ENCODE peak calls at places on chromosomes 3 and 15, in four cellular contexts. One of them, this sample, is unnamed.

GRCh38 chr3:123884258-123884831 is at the start of gene MYLK:
- DNase-seq in pancreas: peak; percentile 78
- DNase-seq in mesothelial cell of epicardium: peak; percentile 60
- DNase-seq in NB4: peak; percentile 79
- DNase-seq in this sample: peak; percentile 80

GRCh38 chr15:41153733-41154132 is 37.7 kb upstream of the INO80 start:
- DNase-seq in mesothelial cell of epicardium: no peak
- DNase-seq in pancreas: no peak
- DNase-seq in NB4: no peak
- DNase-seq in this sample: no peak

GRCh38 chr3:161100994-161101393 is 4.2 kb downstream of the B3GALNT1 start:
- DNase-seq in NB4: no peak
- DNase-seq in pancreas: no peak
- DNase-seq in mesothelial cell of epicardium: no peak
- DNase-seq in this sample: no peak

GRCh38 chr15:100601158-100601557 is 826 bp downstream of the LINS1 start:
- DNase-seq in mesothelial cell of epicardium: no peak
- DNase-seq in pancreas: no peak
- DNase-seq in NB4: peak; percentile 52
- DNase-seq in this sample: no peak

GRCh38 chr15:83206971-83207621 is 527 bp downstream of the HDGFL3 start:
- DNase-seq in NB4: no peak
- DNase-seq in mesothelial cell of epicardium: peak; percentile 30
- DNase-seq in pancreas: peak; percentile 74
- DNase-seq in this sample: peak; percentile 75

GRCh38 chr3:105527538-105527937 is 160.8 kb downstream of the ALCAM start:
- DNase-seq in mesothelial cell of epicardium: no peak
- DNase-seq in NB4: no peak
- DNase-seq in pancreas: no peak
- DNase-seq in this sample: no peak

GRCh38 chr3:122214718-122215117 is 31.2 kb downstream of the CASR start:
- DNase-seq in pancreas: no peak
- DNase-seq in mesothelial cell of epicardium: no peak
- DNase-seq in NB4: no peak
- DNase-seq in this sample: no peak

GRCh38 chr15:45146405-45146804 is 16.6 kb downstream of the DUOX1 start:
- DNase-seq in pancreas: no peak
- DNase-seq in NB4: no peak
- DNase-seq in mesothelial cell of epicardium: no peak
- DNase-seq in this sample: no peak

GRCh38 chr3:32105291-32106131 is 909 bp upstream of the GPD1L start:
- DNase-seq in NB4: no peak
- DNase-seq in mesothelial cell of epicardium: no peak
- DNase-seq in pancreas: no peak
- DNase-seq in this sample: no peak

GRCh38 chr15:38190501-38190900 is 62.1 kb upstream of the SPRED1 start:
- DNase-seq in mesothelial cell of epicardium: no peak
- DNase-seq in pancreas: no peak
- DNase-seq in NB4: no peak
- DNase-seq in this sample: no peak

GRCh38 chr3:12471228-12471627 is 13.1 kb upstream of the TSEN2 start:
- DNase-seq in NB4: peak; percentile 50
- DNase-seq in pancreas: no peak
- DNase-seq in mesothelial cell of epicardium: no peak
- DNase-seq in this sample: no peak

GRCh38 chr15:38698215-38698614 is 133.6 kb upstream of the RASGRP1 start:
- DNase-seq in pancreas: no peak
- DNase-seq in mesothelial cell of epicardium: no peak
- DNase-seq in NB4: peak; percentile 69
- DNase-seq in this sample: no peak

GRCh38 chr15:89672221-89673161 is 6.7 kb downstream of the PLIN1 start:
- DNase-seq in mesothelial cell of epicardium: no peak
- DNase-seq in pancreas: no peak
- DNase-seq in NB4: no peak
- DNase-seq in this sample: no peak

GRCh38 chr15:59438891-59439290 is 905 bp downstream of the FAM81A start:
- DNase-seq in mesothelial cell of epicardium: no peak
- DNase-seq in pancreas: no peak
- DNase-seq in NB4: no peak
- DNase-seq in this sample: no peak

GRCh38 chr15:36117394-36117793 is 462.0 kb upstream of the CDIN1 start:
- DNase-seq in NB4: no peak
- DNase-seq in mesothelial cell of epicardium: no peak
- DNase-seq in pancreas: no peak
- DNase-seq in this sample: no peak

GRCh38 chr3:120280026-120280425 is 5.0 kb downstream of the GPR156 start:
- DNase-seq in NB4: no peak
- DNase-seq in pancreas: no peak
- DNase-seq in mesothelial cell of epicardium: no peak
- DNase-seq in this sample: no peak

GRCh38 chr15:56469484-56469883 is 4.5 kb upstream of the MNS1 start:
- DNase-seq in NB4: peak; percentile 62
- DNase-seq in mesothelial cell of epicardium: no peak
- DNase-seq in pancreas: no peak
- DNase-seq in this sample: no peak

GRCh38 chr3:30657914-30658313 is 51.5 kb downstream of the TGFBR2 start:
- DNase-seq in mesothelial cell of epicardium: no peak
- DNase-seq in pancreas: no peak
- DNase-seq in NB4: no peak
- DNase-seq in this sample: no peak

GRCh38 chr3:36418296-36418695 is 38.0 kb downstream of the STAC start:
- DNase-seq in mesothelial cell of epicardium: no peak
- DNase-seq in NB4: no peak
- DNase-seq in pancreas: no peak
- DNase-seq in this sample: no peak